ENCODE peak calls at places on chromosome 12, in five cellular contexts. Z is uterus, R is K562, Y is neural crest cell, N is tibial artery. I is an unnamed sample.

GRCh38 chr12:49098035-49098451 is 3.4 kb upstream of the DHH start:
- DNase-seq in Z (no peak), R (peak; percentile 72), Y (peak; percentile 78), N (peak; percentile 48), I (peak; percentile 81)

GRCh38 chr12:105289114-105289904 is 41.2 kb upstream of the C12orf75 start:
- DNase-seq in Z (no peak), R (no peak), Y (no peak), N (no peak), I (no peak)

GRCh38 chr12:6536894-6537579 is 2.7 kb downstream of the GAPDH start:
- DNase-seq in Z (no peak), R (no peak), Y (no peak), N (no peak), I (no peak)

GRCh38 chr12:16515666-16516065 is 90.3 kb downstream of the LMO3 start:
- DNase-seq in Z (no peak), R (no peak), Y (no peak), N (no peak), I (no peak)

GRCh38 chr12:68913682-68914081 is 19.3 kb downstream of the CPM start:
- DNase-seq in Z (no peak), R (no peak), Y (no peak), N (no peak), I (no peak)

GRCh38 chr12:3456809-3457208 is 34.2 kb upstream of the PRMT8 start:
- DNase-seq in Z (no peak), R (no peak), Y (peak; percentile 25), N (no peak), I (no peak)

GRCh38 chr12:113165521-113166450 is 16.3 kb downstream of the CFAP73 start:
- DNase-seq in Z (no peak), R (no peak), Y (no peak), N (no peak), I (no peak)

GRCh38 chr12:109131522-109132050 is 15.2 kb downstream of the ACACB start:
- DNase-seq in Z (no peak), R (no peak), Y (no peak), N (no peak), I (no peak)

GRCh38 chr12:7907009-7907408 is 29.0 kb downstream of the SLC2A3 start:
- DNase-seq in Z (no peak), R (peak; percentile 52), Y (peak; percentile 5), N (no peak), I (peak; percentile 40)

GRCh38 chr12:57419495-57419894 is 11.3 kb downstream of the R3HDM2 start:
- DNase-seq in Z (no peak), R (no peak), Y (no peak), N (no peak), I (no peak)

GRCh38 chr12:94650143-94651056 is at the start of gene TMCC3:
- DNase-seq in Z (peak; percentile 41), R (no peak), Y (peak; percentile 41), N (peak; percentile 36), I (peak; percentile 56)

GRCh38 chr12:91633206-91633605 is 450.6 kb upstream of the DCN start:
- DNase-seq in Z (no peak), R (no peak), Y (no peak), N (no peak), I (no peak)

GRCh38 chr12:110917467-110917866 is 2.9 kb downstream of the MYL2 start:
- DNase-seq in Z (no peak), R (no peak), Y (no peak), N (no peak), I (no peak)

GRCh38 chr12:24201258-24201970 is 251.9 kb upstream of the SOX5 start:
- DNase-seq in Z (no peak), R (no peak), Y (no peak), N (no peak), I (no peak)

GRCh38 chr12:112924986-112925385 is 13.3 kb upstream of the OAS3 start:
- DNase-seq in Z (no peak), R (no peak), Y (no peak), N (no peak), I (no peak)

GRCh38 chr12:55651314-55651703 is 14.6 kb downstream of the OR10P1 start:
- DNase-seq in Z (no peak), R (no peak), Y (no peak), N (no peak), I (no peak)

GRCh38 chr12:124567035-124567672 is at the start of gene NCOR2:
- DNase-seq in Z (peak; percentile 58), R (peak; percentile 85), Y (peak; percentile 39), N (no peak), I (peak; percentile 54)

GRCh38 chr12:115572440-115572839 is 705.1 kb downstream of the MED13L start:
- DNase-seq in Z (no peak), R (no peak), Y (no peak), N (no peak), I (no peak)

GRCh38 chr12:92470608-92471021 is 232.2 kb upstream of the PLEKHG7 start:
- DNase-seq in Z (no peak), R (no peak), Y (no peak), N (no peak), I (no peak)

GRCh38 chr12:29306682-29307081 is 74.3 kb downstream of the ERGIC2 start:
- DNase-seq in Z (no peak), R (no peak), Y (no peak), N (no peak), I (no peak)

GRCh38 chr12:80353254-80353653 is 90.8 kb upstream of the PTPRQ start:
- DNase-seq in Z (no peak), R (no peak), Y (no peak), N (no peak), I (no peak)

GRCh38 chr12:124797321-124797720 is 66.3 kb downstream of the SCARB1 start:
- DNase-seq in Z (no peak), R (no peak), Y (no peak), N (no peak), I (no peak)

GRCh38 chr12:123139926-123140674 is 10.8 kb downstream of the PITPNM2 start:
- DNase-seq in Z (peak; percentile 46), R (peak; percentile 50), Y (no peak), N (no peak), I (peak; percentile 34)

GRCh38 chr12:13390381-13390856 is 193.9 kb downstream of the EMP1 start:
- DNase-seq in Z (peak; percentile 83), R (no peak), Y (no peak), N (peak; percentile 70), I (no peak)

GRCh38 chr12:53887881-53888280 is 50.8 kb upstream of the HOXC13 start:
- DNase-seq in Z (no peak), R (no peak), Y (no peak), N (no peak), I (no peak)

GRCh38 chr12:114213055-114213561 is 192.8 kb downstream of the TBX5 start:
- DNase-seq in Z (no peak), R (peak; percentile 11), Y (no peak), N (no peak), I (no peak)

GRCh38 chr12:111414711-111415252 is 9.1 kb downstream of the SH2B3 start:
- DNase-seq in Z (no peak), R (no peak), Y (no peak), N (no peak), I (no peak)

GRCh38 chr12:69501154-69501895 is 31.1 kb downstream of the FRS2 start:
- DNase-seq in Z (no peak), R (no peak), Y (no peak), N (no peak), I (no peak)

DNA sequence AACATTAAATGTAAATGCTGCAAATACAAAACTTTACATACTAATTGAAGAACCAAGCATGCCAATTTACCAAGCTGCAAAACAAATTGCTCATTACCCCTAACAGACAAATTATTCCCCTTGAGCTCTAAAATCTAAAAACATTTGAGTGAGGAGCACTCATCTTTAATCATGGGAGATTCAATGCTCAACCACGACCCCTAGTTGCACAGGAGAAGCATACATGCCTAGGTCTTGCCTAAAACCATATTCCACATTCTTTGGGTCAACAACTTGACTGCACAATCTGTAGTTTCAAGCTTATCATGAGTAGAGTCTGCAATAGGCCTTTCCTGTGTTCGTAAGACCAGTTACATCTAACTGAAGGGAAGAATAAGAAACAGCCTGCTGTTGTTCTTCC is 69.7 kb downstream of the MGAT4C start:
- DNase-seq in Z (no peak), R (no peak), Y (no peak), N (no peak), I (no peak)
- TF ChIP-seq CTCF in Z (no peak), R (no peak), Y (no peak), N (no peak), I (no peak)

DNA sequence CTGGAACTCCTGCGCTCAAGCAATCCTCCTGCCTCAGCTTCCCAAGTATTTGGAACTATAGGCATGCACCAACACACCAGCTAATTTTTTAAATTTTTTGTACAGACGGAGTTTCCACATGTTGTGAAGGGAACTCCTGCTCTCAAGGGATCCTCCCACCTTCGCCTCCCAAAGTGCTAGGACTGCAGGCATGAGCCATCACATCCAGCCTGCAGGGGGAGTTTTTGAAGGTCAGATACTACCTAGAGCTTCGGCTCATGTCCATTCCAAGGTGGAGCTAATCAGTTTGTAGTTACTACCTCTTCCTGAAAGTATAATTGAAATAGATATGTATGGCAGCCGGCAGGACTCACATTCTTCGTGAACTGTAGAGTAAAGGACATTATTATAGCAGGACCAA is 3.7 kb upstream of the TAS2R19 start:
- DNase-seq in Z (no peak), R (no peak), Y (no peak), N (no peak), I (no peak)
- TF ChIP-seq CTCF in Z (no peak), R (no peak), Y (no peak), N (no peak), I (no peak)

DNA sequence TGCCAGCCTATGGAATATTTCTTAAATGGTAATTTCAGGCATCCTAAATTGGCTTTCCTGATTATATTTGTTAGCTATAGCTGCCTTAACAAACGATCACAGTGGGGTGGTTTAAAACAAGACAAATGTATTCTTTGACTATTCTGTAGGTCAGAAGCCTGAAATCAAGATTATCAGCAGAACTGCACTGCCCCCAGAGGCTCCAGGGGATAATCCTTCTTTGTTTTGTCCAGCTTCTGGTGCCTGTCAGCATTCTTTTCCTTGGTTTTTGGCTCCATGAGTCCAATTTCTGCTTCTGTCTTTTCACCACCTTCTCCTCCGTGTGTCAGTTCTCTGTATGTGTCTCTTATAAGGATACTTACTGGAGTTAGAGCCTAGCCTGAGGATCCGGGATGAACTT is 1282.2 kb upstream of the USP15 start:
- DNase-seq in Z (no peak), R (no peak), Y (no peak), N (no peak), I (no peak)
- TF ChIP-seq CTCF in Z (no peak), R (no peak), Y (peak; percentile 50), N (no peak), I (no peak)

GRCh38 chr12:12088147-12088546 is 17.4 kb downstream of the BCL2L14 start:
- DNase-seq in Z (no peak), R (no peak), Y (no peak), N (no peak), I (no peak)

GRCh38 chr12:12088761-12089160 is 18.0 kb downstream of the BCL2L14 start:
- DNase-seq in Z (no peak), R (no peak), Y (no peak), N (no peak), I (no peak)

GRCh38 chr12:12087693-12088034 is 16.9 kb downstream of the BCL2L14 start:
- DNase-seq in Z (no peak), R (no peak), Y (no peak), N (no peak), I (no peak)

GRCh38 chr12:12086975-12087692 is 16.4 kb downstream of the BCL2L14 start:
- DNase-seq in Z (no peak), R (no peak), Y (peak; percentile 26), N (no peak), I (no peak)

DNA sequence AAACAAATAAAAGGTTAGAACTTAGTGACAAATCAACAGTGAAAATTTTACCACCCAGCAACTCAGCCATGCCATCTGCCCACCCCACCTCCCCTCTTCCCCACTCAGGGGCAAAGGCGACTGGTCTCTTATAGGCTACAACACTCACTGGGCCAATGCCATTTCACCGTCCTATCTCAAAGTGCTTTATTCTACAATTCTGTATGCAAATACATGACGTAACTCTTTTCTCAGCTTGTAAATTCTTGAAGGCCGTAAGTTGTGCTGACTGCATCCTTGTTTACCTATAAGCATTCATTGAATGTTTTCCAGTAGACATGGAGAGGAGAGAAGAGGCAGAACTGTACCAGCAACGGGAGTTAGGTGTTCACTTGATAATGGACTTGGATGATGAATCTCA is 15.6 kb downstream of the BCL2L14 start:
- DNase-seq in Z (no peak), R (no peak), Y (no peak), N (no peak), I (no peak)
- TF ChIP-seq CTCF in Z (no peak), R (no peak), Y (no peak), N (no peak), I (no peak)

I was measured in glutamatergic neuron.